ENCODE peak calls at places on chromosome 20, in seven cellular contexts. E is amniotic stem cell, Y is foreskin fibroblast, C is NCI-H524 treated with DMSO at 0.1 percent for 48 hours, R is brain microvascular endothelial cell, J is HS-5, I is cardiac muscle cell. N is an unnamed sample.

GRCh38 chr20:63544958-63545516 is 2.5 kb downstream of the SRMS start:
- DNase-seq in E (no peak), Y (no peak), C (no peak), R (no peak), J (no peak), I (no peak), N (no peak)

GRCh38 chr20:41248371-41249024 is 69.0 kb downstream of the ZHX3 start:
- DNase-seq in E (no peak), Y (peak; percentile 92), C (no peak), R (peak; percentile 48), J (no peak), I (peak; percentile 92), N (no peak)

GRCh38 chr20:16574656-16575355 is 1.6 kb upstream of the KIF16B start:
- DNase-seq in E (no peak), Y (peak; percentile 72), C (peak; percentile 63), R (peak; percentile 56), J (no peak), I (peak; percentile 87), N (peak; percentile 56)

GRCh38 chr20:33830371-33830770 is 19.2 kb downstream of the CHMP4B start:
- DNase-seq in E (no peak), Y (peak; percentile 29), C (peak; percentile 18), R (no peak), J (no peak), I (peak; percentile 45), N (no peak)

GRCh38 chr20:1802385-1803215 is 92.6 kb upstream of the SIRPA start:
- DNase-seq in E (peak; percentile 35), Y (peak; percentile 51), C (no peak), R (peak; percentile 32), J (no peak), I (peak; percentile 79), N (peak; percentile 77)

GRCh38 chr20:46174469-46175126 is 56.5 kb downstream of the CD40 start:
- DNase-seq in E (no peak), Y (peak; percentile 34), C (no peak), R (peak; percentile 19), J (no peak), I (peak; percentile 70), N (peak; percentile 5)

GRCh38 chr20:57244627-57245214 is 21.7 kb downstream of the BMP7 start:
- DNase-seq in E (no peak), Y (no peak), C (no peak), R (no peak), J (no peak), I (no peak), N (no peak)

GRCh38 chr20:34343458-34344255 is 19.4 kb upstream of the ITCH start:
- DNase-seq in E (no peak), Y (no peak), C (no peak), R (no peak), J (no peak), I (no peak), N (no peak)

GRCh38 chr20:2742934-2743559 is 50.5 kb downstream of the EBF4 start:
- DNase-seq in E (no peak), Y (peak; percentile 16), C (no peak), R (peak; percentile 20), J (no peak), I (peak; percentile 75), N (peak; percentile 17)

GRCh38 chr20:1397710-1398109 is 4.9 kb upstream of the FKBP1A start:
- DNase-seq in E (no peak), Y (no peak), C (no peak), R (no peak), J (no peak), I (peak; percentile 39), N (no peak)

GRCh38 chr20:11332376-11332775 is 585.3 kb upstream of the BTBD3 start:
- DNase-seq in E (no peak), Y (no peak), C (no peak), R (no peak), J (no peak), I (peak; percentile 6), N (no peak)

GRCh38 chr20:9186396-9186795 is 117.5 kb downstream of the PLCB4 start:
- DNase-seq in E (no peak), Y (no peak), C (no peak), R (no peak), J (no peak), I (no peak), N (no peak)

GRCh38 chr20:35710884-35711587 is 11.8 kb downstream of the ROMO1 start:
- DNase-seq in E (no peak), Y (no peak), C (no peak), R (no peak), J (no peak), I (no peak), N (no peak)

GRCh38 chr20:24497851-24498250 is 28.4 kb downstream of the SYNDIG1 start:
- DNase-seq in E (no peak), Y (no peak), C (no peak), R (peak; percentile 33), J (no peak), I (no peak), N (no peak)

GRCh38 chr20:45363611-45364492 is 896 bp downstream of the SYS1 start:
- DNase-seq in E (no peak), Y (no peak), C (no peak), R (no peak), J (no peak), I (no peak), N (no peak)

GRCh38 chr20:46355778-46356177 is 47.5 kb upstream of the CDH22 start:
- DNase-seq in E (no peak), Y (no peak), C (no peak), R (no peak), J (no peak), I (no peak), N (no peak)

GRCh38 chr20:37381621-37382538 is 35.9 kb downstream of the SRC start:
- DNase-seq in E (no peak), Y (no peak), C (no peak), R (no peak), J (no peak), I (no peak), N (no peak)

GRCh38 chr20:24956001-24956761 is 7.1 kb downstream of the CST7 start:
- DNase-seq in E (no peak), Y (no peak), C (no peak), R (no peak), J (no peak), I (no peak), N (no peak)

GRCh38 chr20:23289724-23290395 is 60.7 kb upstream of the NXT1 start:
- DNase-seq in E (no peak), Y (no peak), C (no peak), R (no peak), J (no peak), I (no peak), N (no peak)

GRCh38 chr20:3158968-3159431 is 665 bp downstream of the FASTKD5 start:
- DNase-seq in E (no peak), Y (no peak), C (no peak), R (peak; percentile 5), J (no peak), I (peak; percentile 37), N (no peak)

GRCh38 chr20:63042448-63043071 is 35.8 kb upstream of the BHLHE23 start:
- DNase-seq in E (no peak), Y (no peak), C (no peak), R (no peak), J (no peak), I (no peak), N (no peak)

GRCh38 chr20:23153696-23154341 is 67.7 kb upstream of the CD93 start:
- DNase-seq in E (no peak), Y (no peak), C (no peak), R (no peak), J (no peak), I (no peak), N (no peak)

GRCh38 chr20:35007413-35007812 is 51.7 kb downstream of the MYH7B start:
- DNase-seq in E (no peak), Y (no peak), C (no peak), R (no peak), J (no peak), I (no peak), N (no peak)

GRCh38 chr20:1320902-1321653 is 7.9 kb downstream of the SDCBP2 start:
- DNase-seq in E (no peak), Y (no peak), C (no peak), R (no peak), J (no peak), I (no peak), N (no peak)

GRCh38 chr20:12535770-12536169 is 473.0 kb upstream of the SPTLC3 start:
- DNase-seq in E (no peak), Y (no peak), C (no peak), R (no peak), J (no peak), I (no peak), N (no peak)

GRCh38 chr20:46683939-46684750 is 5.1 kb downstream of the TP53RK start:
- DNase-seq in E (no peak), Y (peak; percentile 80), C (no peak), R (peak; percentile 76), J (no peak), I (peak; percentile 84), N (no peak)

GRCh38 chr20:41407617-41408016 is 41.0 kb upstream of the EMILIN3 start:
- DNase-seq in E (no peak), Y (no peak), C (peak; percentile 29), R (no peak), J (no peak), I (peak; percentile 15), N (no peak)

GRCh38 chr20:24914388-24915241 is 34.5 kb upstream of the CST7 start:
- DNase-seq in E (no peak), Y (no peak), C (no peak), R (no peak), J (no peak), I (no peak), N (no peak)

GRCh38 chr20:3876676-3877075 is 12.5 kb upstream of the PANK2 start:
- DNase-seq in E (no peak), Y (no peak), C (no peak), R (no peak), J (no peak), I (no peak), N (no peak)

GRCh38 chr20:41786158-41786557 is 168.0 kb upstream of the CHD6 start:
- DNase-seq in E (no peak), Y (no peak), C (no peak), R (no peak), J (no peak), I (no peak), N (no peak)

GRCh38 chr20:31517373-31517772 is 3.1 kb downstream of the HM13 start:
- DNase-seq in E (peak; percentile 53), Y (peak; percentile 44), C (peak; percentile 5), R (peak; percentile 45), J (no peak), I (peak; percentile 50), N (no peak)

GRCh38 chr20:61746147-61746646 is 319.5 kb downstream of the TAF4 start:
- DNase-seq in E (no peak), Y (no peak), C (no peak), R (no peak), J (no peak), I (no peak), N (no peak)

GRCh38 chr20:25038591-25039015 is 19.3 kb downstream of the ACSS1 start:
- DNase-seq in E (no peak), Y (no peak), C (no peak), R (no peak), J (no peak), I (no peak), N (no peak)

GRCh38 chr20:10467985-10468845 is 33.1 kb downstream of the SLX4IP start:
- DNase-seq in E (no peak), Y (peak; percentile 38), C (no peak), R (peak; percentile 31), J (no peak), I (no peak), N (no peak)

GRCh38 chr20:32142991-32143390 is 33.5 kb downstream of the TM9SF4 start:
- DNase-seq in E (no peak), Y (no peak), C (no peak), R (no peak), J (no peak), I (no peak), N (no peak)

GRCh38 chr20:63029358-63030121 is 22.8 kb upstream of the BHLHE23 start:
- DNase-seq in E (no peak), Y (no peak), C (no peak), R (no peak), J (no peak), I (no peak), N (no peak)

GRCh38 chr20:12386821-12387220 is 469.1 kb downstream of the BTBD3 start:
- DNase-seq in E (no peak), Y (no peak), C (no peak), R (no peak), J (no peak), I (no peak), N (no peak)